ENCODE peak calls at places on chromosomes 12 and 14, in eight cellular contexts. One of them, this sample, is unnamed.

GRCh38 chr12:3225796-3226180 is 148.6 kb downstream of the TSPAN9 start:
- DNase-seq in kidney glomerular epithelial cell: no peak
- DNase-seq in GM20000: no peak
- DNase-seq in cardiac muscle cell: no peak
- DNase-seq in RWPE1: no peak
- DNase-seq in NCI-H1694 treated with DMSO at 0.1 percent for 48 hours: peak
- DNase-seq in lower leg skin: no peak
- DNase-seq in stimulated activated CD4-positive, alpha-beta T cell treated with anti-CD3 and anti-CD28 coated beads, TNF-alpha, amount 100 ng/mL, for 48 hours: no peak
- DNase-seq in this sample: no peak

GRCh38 chr12:105748806-105749600 is 389.8 kb downstream of the NUAK1 start:
- DNase-seq in kidney glomerular epithelial cell: peak
- DNase-seq in GM20000: no peak
- DNase-seq in cardiac muscle cell: peak
- DNase-seq in RWPE1: no peak
- DNase-seq in NCI-H1694 treated with DMSO at 0.1 percent for 48 hours: no peak
- DNase-seq in lower leg skin: no peak
- DNase-seq in stimulated activated CD4-positive, alpha-beta T cell treated with anti-CD3 and anti-CD28 coated beads, TNF-alpha, amount 100 ng/mL, for 48 hours: no peak
- DNase-seq in this sample: peak

GRCh38 chr12:94603434-94604068 is 46.8 kb downstream of the TMCC3 start:
- DNase-seq in kidney glomerular epithelial cell: no peak
- DNase-seq in GM20000: peak
- DNase-seq in cardiac muscle cell: no peak
- DNase-seq in RWPE1: peak
- DNase-seq in NCI-H1694 treated with DMSO at 0.1 percent for 48 hours: no peak
- DNase-seq in lower leg skin: no peak
- DNase-seq in stimulated activated CD4-positive, alpha-beta T cell treated with anti-CD3 and anti-CD28 coated beads, TNF-alpha, amount 100 ng/mL, for 48 hours: peak
- DNase-seq in this sample: no peak

GRCh38 chr14:69818760-69819191 is 21.7 kb upstream of the SLC10A1 start:
- DNase-seq in kidney glomerular epithelial cell: peak
- DNase-seq in GM20000: peak
- DNase-seq in cardiac muscle cell: peak
- DNase-seq in RWPE1: peak
- DNase-seq in NCI-H1694 treated with DMSO at 0.1 percent for 48 hours: peak
- DNase-seq in lower leg skin: peak
- DNase-seq in stimulated activated CD4-positive, alpha-beta T cell treated with anti-CD3 and anti-CD28 coated beads, TNF-alpha, amount 100 ng/mL, for 48 hours: peak
- DNase-seq in this sample: peak

GRCh38 chr12:116559330-116560080 is at the start of gene MAP1LC3B2:
- DNase-seq in kidney glomerular epithelial cell: peak
- DNase-seq in GM20000: peak
- DNase-seq in cardiac muscle cell: peak
- DNase-seq in RWPE1: peak
- DNase-seq in NCI-H1694 treated with DMSO at 0.1 percent for 48 hours: no peak
- DNase-seq in lower leg skin: peak
- DNase-seq in stimulated activated CD4-positive, alpha-beta T cell treated with anti-CD3 and anti-CD28 coated beads, TNF-alpha, amount 100 ng/mL, for 48 hours: peak
- DNase-seq in this sample: no peak

GRCh38 chr12:4444031-4444430 is 1.6 kb downstream of the FGF6 start:
- DNase-seq in kidney glomerular epithelial cell: no peak
- DNase-seq in GM20000: no peak
- DNase-seq in cardiac muscle cell: no peak
- DNase-seq in RWPE1: no peak
- DNase-seq in NCI-H1694 treated with DMSO at 0.1 percent for 48 hours: no peak
- DNase-seq in lower leg skin: no peak
- DNase-seq in stimulated activated CD4-positive, alpha-beta T cell treated with anti-CD3 and anti-CD28 coated beads, TNF-alpha, amount 100 ng/mL, for 48 hours: no peak
- DNase-seq in this sample: no peak

GRCh38 chr14:105059035-105059916 is 6.0 kb downstream of the GPR132 start:
- DNase-seq in kidney glomerular epithelial cell: no peak
- DNase-seq in GM20000: no peak
- DNase-seq in cardiac muscle cell: no peak
- DNase-seq in RWPE1: no peak
- DNase-seq in NCI-H1694 treated with DMSO at 0.1 percent for 48 hours: peak
- DNase-seq in lower leg skin: no peak
- DNase-seq in stimulated activated CD4-positive, alpha-beta T cell treated with anti-CD3 and anti-CD28 coated beads, TNF-alpha, amount 100 ng/mL, for 48 hours: no peak
- DNase-seq in this sample: no peak

GRCh38 chr12:21987786-21988185 is 46.6 kb upstream of the ABCC9 start:
- DNase-seq in kidney glomerular epithelial cell: no peak
- DNase-seq in GM20000: no peak
- DNase-seq in cardiac muscle cell: no peak
- DNase-seq in RWPE1: no peak
- DNase-seq in NCI-H1694 treated with DMSO at 0.1 percent for 48 hours: no peak
- DNase-seq in lower leg skin: no peak
- DNase-seq in stimulated activated CD4-positive, alpha-beta T cell treated with anti-CD3 and anti-CD28 coated beads, TNF-alpha, amount 100 ng/mL, for 48 hours: no peak
- DNase-seq in this sample: no peak

GRCh38 chr12:113112043-113112899 is 23.3 kb downstream of the RASAL1 start:
- DNase-seq in kidney glomerular epithelial cell: no peak
- DNase-seq in GM20000: no peak
- DNase-seq in cardiac muscle cell: peak
- DNase-seq in RWPE1: no peak
- DNase-seq in NCI-H1694 treated with DMSO at 0.1 percent for 48 hours: no peak
- DNase-seq in lower leg skin: no peak
- DNase-seq in stimulated activated CD4-positive, alpha-beta T cell treated with anti-CD3 and anti-CD28 coated beads, TNF-alpha, amount 100 ng/mL, for 48 hours: no peak
- DNase-seq in this sample: no peak

GRCh38 chr14:64891839-64892375 is 12.2 kb upstream of the SPTB start:
- DNase-seq in kidney glomerular epithelial cell: peak
- DNase-seq in GM20000: peak
- DNase-seq in cardiac muscle cell: peak
- DNase-seq in RWPE1: peak
- DNase-seq in NCI-H1694 treated with DMSO at 0.1 percent for 48 hours: peak
- DNase-seq in lower leg skin: no peak
- DNase-seq in stimulated activated CD4-positive, alpha-beta T cell treated with anti-CD3 and anti-CD28 coated beads, TNF-alpha, amount 100 ng/mL, for 48 hours: peak
- DNase-seq in this sample: peak

GRCh38 chr12:97075583-97076268 is 168.7 kb downstream of the NEDD1 start:
- DNase-seq in kidney glomerular epithelial cell: peak
- DNase-seq in GM20000: no peak
- DNase-seq in cardiac muscle cell: peak
- DNase-seq in RWPE1: peak
- DNase-seq in NCI-H1694 treated with DMSO at 0.1 percent for 48 hours: no peak
- DNase-seq in lower leg skin: no peak
- DNase-seq in stimulated activated CD4-positive, alpha-beta T cell treated with anti-CD3 and anti-CD28 coated beads, TNF-alpha, amount 100 ng/mL, for 48 hours: no peak
- DNase-seq in this sample: no peak

GRCh38 chr14:61266436-61267220 is 14.5 kb downstream of the TMEM30B start:
- DNase-seq in kidney glomerular epithelial cell: no peak
- DNase-seq in GM20000: no peak
- DNase-seq in cardiac muscle cell: no peak
- DNase-seq in RWPE1: no peak
- DNase-seq in NCI-H1694 treated with DMSO at 0.1 percent for 48 hours: no peak
- DNase-seq in lower leg skin: no peak
- DNase-seq in stimulated activated CD4-positive, alpha-beta T cell treated with anti-CD3 and anti-CD28 coated beads, TNF-alpha, amount 100 ng/mL, for 48 hours: no peak
- DNase-seq in this sample: no peak

GRCh38 chr14:103402700-103403099 is 17.5 kb downstream of the MARK3 start:
- DNase-seq in kidney glomerular epithelial cell: no peak
- DNase-seq in GM20000: no peak
- DNase-seq in cardiac muscle cell: peak
- DNase-seq in RWPE1: no peak
- DNase-seq in NCI-H1694 treated with DMSO at 0.1 percent for 48 hours: no peak
- DNase-seq in lower leg skin: no peak
- DNase-seq in stimulated activated CD4-positive, alpha-beta T cell treated with anti-CD3 and anti-CD28 coated beads, TNF-alpha, amount 100 ng/mL, for 48 hours: no peak
- DNase-seq in this sample: no peak

GRCh38 chr14:41350476-41350875 is 256.2 kb upstream of the LRFN5 start:
- DNase-seq in kidney glomerular epithelial cell: no peak
- DNase-seq in GM20000: no peak
- DNase-seq in cardiac muscle cell: no peak
- DNase-seq in RWPE1: no peak
- DNase-seq in NCI-H1694 treated with DMSO at 0.1 percent for 48 hours: no peak
- DNase-seq in lower leg skin: no peak
- DNase-seq in stimulated activated CD4-positive, alpha-beta T cell treated with anti-CD3 and anti-CD28 coated beads, TNF-alpha, amount 100 ng/mL, for 48 hours: no peak
- DNase-seq in this sample: no peak

GRCh38 chr14:68864301-68864810 is 71.5 kb upstream of the ZFP36L1 start:
- DNase-seq in kidney glomerular epithelial cell: no peak
- DNase-seq in GM20000: no peak
- DNase-seq in cardiac muscle cell: peak
- DNase-seq in RWPE1: no peak
- DNase-seq in NCI-H1694 treated with DMSO at 0.1 percent for 48 hours: no peak
- DNase-seq in lower leg skin: no peak
- DNase-seq in stimulated activated CD4-positive, alpha-beta T cell treated with anti-CD3 and anti-CD28 coated beads, TNF-alpha, amount 100 ng/mL, for 48 hours: no peak
- DNase-seq in this sample: no peak

GRCh38 chr14:60878121-60878520 is 102.8 kb downstream of the TRMT5 start:
- DNase-seq in kidney glomerular epithelial cell: no peak
- DNase-seq in GM20000: no peak
- DNase-seq in cardiac muscle cell: peak
- DNase-seq in RWPE1: no peak
- DNase-seq in NCI-H1694 treated with DMSO at 0.1 percent for 48 hours: no peak
- DNase-seq in lower leg skin: no peak
- DNase-seq in stimulated activated CD4-positive, alpha-beta T cell treated with anti-CD3 and anti-CD28 coated beads, TNF-alpha, amount 100 ng/mL, for 48 hours: no peak
- DNase-seq in this sample: no peak

GRCh38 chr14:105908481-105908911 is 382.1 kb downstream of the TMEM121 start:
- DNase-seq in kidney glomerular epithelial cell: no peak
- DNase-seq in GM20000: peak
- DNase-seq in cardiac muscle cell: no peak
- DNase-seq in RWPE1: no peak
- DNase-seq in NCI-H1694 treated with DMSO at 0.1 percent for 48 hours: no peak
- DNase-seq in lower leg skin: no peak
- DNase-seq in stimulated activated CD4-positive, alpha-beta T cell treated with anti-CD3 and anti-CD28 coated beads, TNF-alpha, amount 100 ng/mL, for 48 hours: no peak
- DNase-seq in this sample: no peak

GRCh38 chr12:48038085-48038484 is 33.8 kb upstream of the COL2A1 start:
- DNase-seq in kidney glomerular epithelial cell: no peak
- DNase-seq in GM20000: no peak
- DNase-seq in cardiac muscle cell: no peak
- DNase-seq in RWPE1: no peak
- DNase-seq in NCI-H1694 treated with DMSO at 0.1 percent for 48 hours: no peak
- DNase-seq in lower leg skin: no peak
- DNase-seq in stimulated activated CD4-positive, alpha-beta T cell treated with anti-CD3 and anti-CD28 coated beads, TNF-alpha, amount 100 ng/mL, for 48 hours: no peak
- DNase-seq in this sample: peak

GRCh38 chr12:20220339-20220738 is 148.0 kb upstream of the PDE3A start:
- DNase-seq in kidney glomerular epithelial cell: peak
- DNase-seq in GM20000: peak
- DNase-seq in cardiac muscle cell: peak
- DNase-seq in RWPE1: peak
- DNase-seq in NCI-H1694 treated with DMSO at 0.1 percent for 48 hours: no peak
- DNase-seq in lower leg skin: no peak
- DNase-seq in stimulated activated CD4-positive, alpha-beta T cell treated with anti-CD3 and anti-CD28 coated beads, TNF-alpha, amount 100 ng/mL, for 48 hours: no peak
- DNase-seq in this sample: no peak

GRCh38 chr12:62698701-62699101 is 232.1 kb downstream of the MON2 start:
- DNase-seq in kidney glomerular epithelial cell: peak
- DNase-seq in GM20000: no peak
- DNase-seq in cardiac muscle cell: peak
- DNase-seq in RWPE1: no peak
- DNase-seq in NCI-H1694 treated with DMSO at 0.1 percent for 48 hours: no peak
- DNase-seq in lower leg skin: no peak
- DNase-seq in stimulated activated CD4-positive, alpha-beta T cell treated with anti-CD3 and anti-CD28 coated beads, TNF-alpha, amount 100 ng/mL, for 48 hours: no peak
- DNase-seq in this sample: no peak

GRCh38 chr14:59787045-59787674 is 83.4 kb downstream of the RTN1 start:
- DNase-seq in kidney glomerular epithelial cell: no peak
- DNase-seq in GM20000: no peak
- DNase-seq in cardiac muscle cell: no peak
- DNase-seq in RWPE1: no peak
- DNase-seq in NCI-H1694 treated with DMSO at 0.1 percent for 48 hours: no peak
- DNase-seq in lower leg skin: no peak
- DNase-seq in stimulated activated CD4-positive, alpha-beta T cell treated with anti-CD3 and anti-CD28 coated beads, TNF-alpha, amount 100 ng/mL, for 48 hours: no peak
- DNase-seq in this sample: peak

GRCh38 chr12:60689137-60689536 is 1093.3 kb downstream of the SLC16A7 start:
- DNase-seq in kidney glomerular epithelial cell: no peak
- DNase-seq in GM20000: no peak
- DNase-seq in cardiac muscle cell: no peak
- DNase-seq in RWPE1: no peak
- DNase-seq in NCI-H1694 treated with DMSO at 0.1 percent for 48 hours: no peak
- DNase-seq in lower leg skin: no peak
- DNase-seq in stimulated activated CD4-positive, alpha-beta T cell treated with anti-CD3 and anti-CD28 coated beads, TNF-alpha, amount 100 ng/mL, for 48 hours: no peak
- DNase-seq in this sample: no peak

GRCh38 chr12:54175130-54175963 is 13.4 kb downstream of the SMUG1 start:
- DNase-seq in kidney glomerular epithelial cell: no peak
- DNase-seq in GM20000: peak
- DNase-seq in cardiac muscle cell: no peak
- DNase-seq in RWPE1: no peak
- DNase-seq in NCI-H1694 treated with DMSO at 0.1 percent for 48 hours: no peak
- DNase-seq in lower leg skin: no peak
- DNase-seq in stimulated activated CD4-positive, alpha-beta T cell treated with anti-CD3 and anti-CD28 coated beads, TNF-alpha, amount 100 ng/mL, for 48 hours: no peak
- DNase-seq in this sample: no peak

GRCh38 chr14:58243790-58244555 is 670 bp upstream of the PSMA3 start:
- DNase-seq in kidney glomerular epithelial cell: no peak
- DNase-seq in GM20000: no peak
- DNase-seq in cardiac muscle cell: peak
- DNase-seq in RWPE1: peak
- DNase-seq in NCI-H1694 treated with DMSO at 0.1 percent for 48 hours: peak
- DNase-seq in lower leg skin: no peak
- DNase-seq in stimulated activated CD4-positive, alpha-beta T cell treated with anti-CD3 and anti-CD28 coated beads, TNF-alpha, amount 100 ng/mL, for 48 hours: no peak
- DNase-seq in this sample: peak

GRCh38 chr12:28424965-28425364 is 234.7 kb downstream of the CCDC91 start:
- DNase-seq in kidney glomerular epithelial cell: peak
- DNase-seq in GM20000: no peak
- DNase-seq in cardiac muscle cell: peak
- DNase-seq in RWPE1: no peak
- DNase-seq in NCI-H1694 treated with DMSO at 0.1 percent for 48 hours: no peak
- DNase-seq in lower leg skin: no peak
- DNase-seq in stimulated activated CD4-positive, alpha-beta T cell treated with anti-CD3 and anti-CD28 coated beads, TNF-alpha, amount 100 ng/mL, for 48 hours: no peak
- DNase-seq in this sample: no peak

GRCh38 chr14:52923902-52924575 is 26.8 kb downstream of the FERMT2 start:
- DNase-seq in kidney glomerular epithelial cell: no peak
- DNase-seq in GM20000: no peak
- DNase-seq in cardiac muscle cell: no peak
- DNase-seq in RWPE1: no peak
- DNase-seq in NCI-H1694 treated with DMSO at 0.1 percent for 48 hours: no peak
- DNase-seq in lower leg skin: no peak
- DNase-seq in stimulated activated CD4-positive, alpha-beta T cell treated with anti-CD3 and anti-CD28 coated beads, TNF-alpha, amount 100 ng/mL, for 48 hours: no peak
- DNase-seq in this sample: no peak

GRCh38 chr12:40208707-40209106 is 16.1 kb upstream of the LRRK2 start:
- DNase-seq in kidney glomerular epithelial cell: no peak
- DNase-seq in GM20000: no peak
- DNase-seq in cardiac muscle cell: no peak
- DNase-seq in RWPE1: no peak
- DNase-seq in NCI-H1694 treated with DMSO at 0.1 percent for 48 hours: peak
- DNase-seq in lower leg skin: peak
- DNase-seq in stimulated activated CD4-positive, alpha-beta T cell treated with anti-CD3 and anti-CD28 coated beads, TNF-alpha, amount 100 ng/mL, for 48 hours: no peak
- DNase-seq in this sample: no peak